ENCODE peak calls at places on chromosomes 6 and 20, in four cellular contexts. T is HEK293T, F is GM12878, J is WTC11. A is an unnamed sample.

GRCh38 chr6:10425973-10426780 is 11.3 kb upstream of the TFAP2A start:
- DNase-seq in T (no peak), F (no peak), J (peak), A (peak)

GRCh38 chr20:47724398-47724797 is 60.9 kb downstream of the SULF2 start:
- DNase-seq in T (no peak), F (no peak), J (no peak), A (no peak)

GRCh38 chr6:10520468-10520867 is 683 bp upstream of the GCNT2 start:
- DNase-seq in T (no peak), F (no peak), J (no peak), A (peak)

GRCh38 chr6:31706599-31706998 is at the start of gene LY6G6F:
- DNase-seq in T (no peak), F (no peak), J (no peak), A (no peak)

GRCh38 chr6:110523461-110524021 is 47.1 kb upstream of the SLC22A16 start:
- DNase-seq in T (no peak), F (no peak), J (no peak), A (no peak)

GRCh38 chr6:136235233-136235564 is 14.9 kb downstream of the MTFR2 start:
- DNase-seq in T (no peak), F (no peak), J (no peak), A (peak)

GRCh38 chr6:110629153-110629552 is 152.7 kb upstream of the SLC22A16 start:
- DNase-seq in T (no peak), F (no peak), J (no peak), A (no peak)

GRCh38 chr6:127102299-127102698 is 16.2 kb upstream of the RSPO3 start:
- DNase-seq in T (no peak), F (no peak), J (no peak), A (no peak)

GRCh38 chr6:73631849-73632248 is 21.9 kb downstream of the SLC17A5 start:
- DNase-seq in T (no peak), F (no peak), J (no peak), A (no peak)

GRCh38 chr6:118630928-118631327 is 20.5 kb downstream of the CEP85L start:
- DNase-seq in T (no peak), F (no peak), J (no peak), A (no peak)

GRCh38 chr6:142088858-142089216 is 43.9 kb upstream of the GJE1 start:
- DNase-seq in T (no peak), F (no peak), J (peak), A (no peak)

GRCh38 chr20:6767536-6768227 is at the start of gene BMP2:
- DNase-seq in T (peak), F (no peak), J (peak), A (no peak)

GRCh38 chr6:158669145-158670035 is 19.5 kb downstream of the SYTL3 start:
- DNase-seq in T (no peak), F (no peak), J (no peak), A (no peak)

GRCh38 chr20:2293971-2294370 is 1.8 kb upstream of the TGM3 start:
- DNase-seq in T (no peak), F (no peak), J (no peak), A (no peak)

GRCh38 chr6:49698538-49699205 is 14.7 kb downstream of the CRISP2 start:
- DNase-seq in T (no peak), F (no peak), J (no peak), A (no peak)

GRCh38 chr6:14951704-14952103 is 294.2 kb upstream of the JARID2 start:
- DNase-seq in T (no peak), F (no peak), J (no peak), A (no peak)

GRCh38 chr20:19211661-19212523 is 550 bp upstream of the SLC24A3 start:
- DNase-seq in T (no peak), F (no peak), J (peak), A (no peak)

GRCh38 chr6:129292836-129293235 is 409.9 kb downstream of the LAMA2 start:
- DNase-seq in T (no peak), F (no peak), J (no peak), A (no peak)

GRCh38 chr20:2402271-2402980 is 21.7 kb downstream of the TGM6 start:
- DNase-seq in T (peak), F (no peak), J (no peak), A (peak)

GRCh38 chr6:9456241-9456658 is 958.6 kb downstream of the TFAP2A start:
- DNase-seq in T (no peak), F (no peak), J (no peak), A (no peak)

DNA sequence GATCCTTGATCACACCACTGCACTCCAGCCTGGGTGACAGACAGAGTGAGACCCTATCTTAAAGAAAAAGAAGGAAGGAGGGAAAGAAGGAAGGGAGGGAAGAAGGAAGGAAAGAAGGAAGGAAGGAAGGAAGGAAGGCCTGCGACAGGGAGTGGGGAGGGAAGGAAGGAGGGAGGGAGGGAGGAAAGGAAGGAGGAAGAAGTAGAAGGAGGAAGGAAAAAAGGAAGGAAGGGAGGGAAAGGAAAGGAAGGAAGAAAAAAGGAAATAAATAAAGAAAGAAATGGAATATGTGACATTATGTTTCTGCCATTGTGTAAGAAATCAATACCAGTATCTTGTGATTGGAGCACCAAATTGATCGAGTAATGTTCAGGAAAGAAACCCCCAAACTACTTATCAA is 16.2 kb downstream of the PHACTR2 start:
- DNase-seq in T (no peak), F (no peak), J (no peak), A (no peak)
- TF ChIP-seq SP1 in T (no peak), F (no peak), J (no peak), A (no peak)

GRCh38 chr6:53593001-53593488 is 48.1 kb upstream of the GCLC start:
- DNase-seq in T (no peak), F (no peak), J (no peak), A (no peak)
- TF ChIP-seq SP1 in T (no peak), F (no peak), J (no peak), A (no peak)

GRCh38 chr20:10781526-10781925 is 107.7 kb upstream of the JAG1 start:
- DNase-seq in T (no peak), F (peak), J (no peak), A (no peak)

GRCh38 chr20:10786678-10787077 is 112.9 kb upstream of the JAG1 start:
- DNase-seq in T (no peak), F (no peak), J (no peak), A (no peak)

GRCh38 chr20:10780901-10781300 is 107.1 kb upstream of the JAG1 start:
- DNase-seq in T (no peak), F (no peak), J (no peak), A (no peak)

GRCh38 chr20:10784337-10785183 is 110.8 kb upstream of the JAG1 start:
- DNase-seq in T (no peak), F (no peak), J (no peak), A (no peak)

DNA sequence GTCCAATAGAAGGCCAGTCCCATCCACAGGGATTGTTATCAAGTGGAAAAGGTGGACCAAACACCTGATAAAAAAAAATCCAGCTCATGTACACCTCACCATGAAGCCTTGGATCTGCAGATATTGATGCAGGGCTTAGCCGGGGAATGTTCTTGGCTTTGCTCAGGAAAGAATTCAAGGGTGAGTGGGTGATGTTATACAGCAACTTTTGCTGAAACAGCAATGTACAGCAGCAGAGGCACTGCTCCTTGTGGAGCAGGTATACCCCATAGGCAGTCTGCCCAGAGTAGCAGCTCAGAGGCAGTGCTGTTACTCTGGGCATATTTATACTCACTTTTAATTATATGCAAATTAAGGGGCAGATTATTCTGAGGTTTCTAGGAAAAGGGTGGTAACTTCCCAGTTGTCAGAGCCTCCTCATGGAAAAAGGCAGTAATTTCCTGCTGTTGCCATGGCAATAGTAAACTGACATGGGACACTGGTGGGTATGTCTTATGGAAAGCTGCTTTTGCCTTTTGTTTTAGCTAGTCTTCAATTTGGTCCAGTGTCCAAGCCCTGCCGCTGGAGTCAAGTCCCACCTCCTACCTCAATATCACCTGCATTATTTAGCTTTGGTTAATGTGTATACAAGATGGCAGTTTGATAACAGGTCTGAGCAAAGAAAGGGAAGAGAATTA is 110.0 kb upstream of the JAG1 start:
- DNase-seq in T (no peak), F (no peak), J (no peak), A (no peak)
- TF ChIP-seq SP1 in T (no peak), F (no peak), J (no peak), A (no peak)

GRCh38 chr6:160974304-160974771 is 17.2 kb upstream of the MAP3K4 start:
- DNase-seq in T (no peak), F (no peak), J (no peak), A (no peak)

GRCh38 chr6:160975111-160975510 is 16.5 kb upstream of the MAP3K4 start:
- DNase-seq in T (no peak), F (no peak), J (no peak), A (no peak)

GRCh38 chr6:160979063-160979708 is 12.4 kb upstream of the MAP3K4 start:
- DNase-seq in T (no peak), F (no peak), J (no peak), A (no peak)

GRCh38 chr6:160973856-160974255 is 17.7 kb upstream of the MAP3K4 start:
- DNase-seq in T (no peak), F (no peak), J (no peak), A (no peak)

GRCh38 chr6:160978141-160978926 is 13.2 kb upstream of the MAP3K4 start:
- DNase-seq in T (no peak), F (no peak), J (no peak), A (no peak)
- TF ChIP-seq SP1 in T (no peak), F (no peak), J (no peak), A (no peak)

GRCh38 chr6:88815491-88815890 is 147.9 kb downstream of the RNGTT start:
- DNase-seq in T (no peak), F (no peak), J (no peak), A (no peak)
- TF ChIP-seq SP1 in T (no peak), F (no peak), J (no peak), A (no peak)

GRCh38 chr20:40809361-40809760 is 120.3 kb upstream of the MAFB start:
- DNase-seq in T (no peak), F (no peak), J (no peak), A (no peak)
- TF ChIP-seq SP1 in T (no peak), F (no peak), J (no peak), A (no peak)

GRCh38 chr6:107719160-107719559 is 105.0 kb downstream of the SCML4 start:
- DNase-seq in T (no peak), F (no peak), J (no peak), A (no peak)

GRCh38 chr6:107717781-107718180 is 106.3 kb downstream of the SCML4 start:
- DNase-seq in T (no peak), F (no peak), J (no peak), A (no peak)

GRCh38 chr6:107715523-107716321 is 108.4 kb downstream of the SCML4 start:
- DNase-seq in T (no peak), F (no peak), J (no peak), A (no peak)

GRCh38 chr6:107718341-107718740 is 105.8 kb downstream of the SCML4 start:
- DNase-seq in T (no peak), F (no peak), J (no peak), A (no peak)

GRCh38 chr6:107716688-107717089 is 107.4 kb downstream of the SCML4 start:
- DNase-seq in T (peak), F (peak), J (no peak), A (no peak)
- TF ChIP-seq SP1 in T (no peak), F (no peak), J (no peak), A (no peak)

GRCh38 chr20:62837091-62837490 is 20.2 kb downstream of the COL9A3 start:
- DNase-seq in T (no peak), F (no peak), J (no peak), A (no peak)
- TF ChIP-seq SP1 in T (no peak), F (no peak), J (no peak), A (no peak)

DNA sequence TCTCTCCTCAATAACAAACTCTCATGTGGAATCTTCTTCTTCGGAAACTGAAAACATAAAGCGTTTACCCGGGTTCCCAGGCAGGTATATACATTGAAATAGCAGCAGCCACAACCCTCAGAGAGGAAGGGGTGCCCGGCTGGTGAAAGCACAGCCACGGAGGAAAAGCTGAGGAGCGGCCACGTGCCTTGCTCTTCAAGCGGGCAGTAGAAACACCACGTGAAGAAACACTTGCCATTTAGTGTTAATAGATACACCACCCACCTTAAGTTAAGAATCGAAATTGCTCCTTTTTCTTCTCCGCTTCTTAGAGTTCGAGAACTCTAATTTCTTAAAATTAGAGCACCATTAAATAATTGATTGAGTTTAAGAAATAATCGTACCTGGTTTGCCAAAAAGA is 305 bp downstream of the THBS2 start:
- DNase-seq in T (no peak), F (no peak), J (no peak), A (no peak)
- TF ChIP-seq SP1 in T (no peak), F (no peak), J (no peak), A (no peak)